ENCODE peak calls at places on chromosomes 6 and 20, in four cellular contexts. One of them, this sample, is unnamed.

GRCh38 chr6:161749576-161749975 is 475.7 kb upstream of the AGPAT4 start:
- DNase-seq in H1: no peak
- DNase-seq in HCT116: no peak
- DNase-seq in K562: no peak
- DNase-seq in this sample: no peak

GRCh38 chr6:30885999-30886896 is 1.9 kb downstream of the DDR1 start:
- DNase-seq in H1: peak; percentile 91
- DNase-seq in HCT116: peak; percentile 83
- DNase-seq in K562: peak; percentile 84
- DNase-seq in this sample: no peak

GRCh38 chr6:6656287-6656686 is 67.8 kb downstream of the LY86 start:
- DNase-seq in H1: no peak
- DNase-seq in HCT116: no peak
- DNase-seq in K562: no peak
- DNase-seq in this sample: no peak

GRCh38 chr6:106442351-106442750 is 81.8 kb downstream of the CRYBG1 start:
- DNase-seq in H1: no peak
- DNase-seq in HCT116: no peak
- DNase-seq in K562: no peak
- DNase-seq in this sample: no peak

GRCh38 chr20:52083627-52084232 is 107.8 kb downstream of the ZFP64 start:
- DNase-seq in H1: peak; percentile 74
- DNase-seq in HCT116: peak; percentile 54
- DNase-seq in K562: peak; percentile 22
- DNase-seq in this sample: no peak

GRCh38 chr6:133456439-133456838 is 215.3 kb downstream of the EYA4 start:
- DNase-seq in H1: no peak
- DNase-seq in HCT116: no peak
- DNase-seq in K562: no peak
- DNase-seq in this sample: no peak

GRCh38 chr20:21020656-21021004 is 85.5 kb downstream of the LINC00237 start:
- DNase-seq in H1: no peak
- DNase-seq in HCT116: no peak
- DNase-seq in K562: no peak
- DNase-seq in this sample: no peak

GRCh38 chr20:32536861-32537656 is 48.1 kb downstream of the NOL4L start:
- DNase-seq in H1: no peak
- DNase-seq in HCT116: no peak
- DNase-seq in K562: peak; percentile 76
- DNase-seq in this sample: no peak

GRCh38 chr6:4889701-4890100 is 113.5 kb downstream of the CDYL start:
- DNase-seq in H1: no peak
- DNase-seq in HCT116: no peak
- DNase-seq in K562: no peak
- DNase-seq in this sample: no peak

GRCh38 chr20:17795449-17796095 is 95.8 kb downstream of the BANF2 start:
- DNase-seq in H1: no peak
- DNase-seq in HCT116: no peak
- DNase-seq in K562: no peak
- DNase-seq in this sample: no peak

GRCh38 chr6:131960371-131961133 is 9.4 kb upstream of the CCN2 start:
- DNase-seq in H1: no peak
- DNase-seq in HCT116: no peak
- DNase-seq in K562: no peak
- DNase-seq in this sample: no peak

GRCh38 chr20:37194616-37195015 is 15.3 kb upstream of the MROH8 start:
- DNase-seq in H1: no peak
- DNase-seq in HCT116: no peak
- DNase-seq in K562: no peak
- DNase-seq in this sample: no peak

GRCh38 chr6:33762713-33763112 is 16.0 kb upstream of the IP6K3 start:
- DNase-seq in H1: no peak
- DNase-seq in HCT116: no peak
- DNase-seq in K562: no peak
- DNase-seq in this sample: no peak

GRCh38 chr6:33761581-33761921 is 14.8 kb upstream of the IP6K3 start:
- DNase-seq in H1: no peak
- DNase-seq in HCT116: no peak
- DNase-seq in K562: no peak
- DNase-seq in this sample: no peak

GRCh38 chr6:33764036-33764435 is 17.3 kb upstream of the IP6K3 start:
- DNase-seq in H1: no peak
- DNase-seq in HCT116: no peak
- DNase-seq in K562: no peak
- DNase-seq in this sample: no peak

GRCh38 chr6:33763483-33763882 is 16.8 kb upstream of the IP6K3 start:
- DNase-seq in H1: no peak
- DNase-seq in HCT116: no peak
- DNase-seq in K562: no peak
- DNase-seq in this sample: no peak

GRCh38 chr6:33761922-33762629 is 15.4 kb upstream of the IP6K3 start:
- DNase-seq in H1: peak; percentile 75
- DNase-seq in HCT116: no peak
- DNase-seq in K562: peak; percentile 87
- DNase-seq in this sample: no peak
- TF ChIP-seq JUND in H1: no peak
- TF ChIP-seq JUND in HCT116: no peak
- TF ChIP-seq JUND in K562: peak; percentile 44
- TF ChIP-seq JUND in this sample: no peak

DNA sequence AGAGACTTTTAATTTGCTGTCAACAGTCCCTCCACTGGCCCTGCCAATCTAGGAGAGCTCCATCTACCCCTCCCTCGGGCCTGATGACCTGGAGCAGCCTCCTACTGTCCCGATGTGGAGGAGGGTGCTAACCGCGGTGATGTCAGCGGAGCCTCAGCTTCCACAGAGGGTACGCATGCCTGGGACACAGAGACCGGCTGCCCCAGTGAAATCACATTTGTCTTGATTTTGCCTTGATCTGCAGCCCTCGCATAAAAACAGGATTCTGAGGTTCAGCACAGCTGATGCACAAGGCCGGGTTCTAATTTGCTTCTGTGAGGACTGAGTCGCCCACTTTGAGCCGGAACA is 77.6 kb downstream of the STK35 start:
- DNase-seq in H1: no peak
- DNase-seq in HCT116: no peak
- DNase-seq in K562: no peak
- DNase-seq in this sample: no peak
- TF ChIP-seq JUND in H1: no peak
- TF ChIP-seq JUND in HCT116: no peak
- TF ChIP-seq JUND in K562: no peak
- TF ChIP-seq JUND in this sample: no peak

DNA sequence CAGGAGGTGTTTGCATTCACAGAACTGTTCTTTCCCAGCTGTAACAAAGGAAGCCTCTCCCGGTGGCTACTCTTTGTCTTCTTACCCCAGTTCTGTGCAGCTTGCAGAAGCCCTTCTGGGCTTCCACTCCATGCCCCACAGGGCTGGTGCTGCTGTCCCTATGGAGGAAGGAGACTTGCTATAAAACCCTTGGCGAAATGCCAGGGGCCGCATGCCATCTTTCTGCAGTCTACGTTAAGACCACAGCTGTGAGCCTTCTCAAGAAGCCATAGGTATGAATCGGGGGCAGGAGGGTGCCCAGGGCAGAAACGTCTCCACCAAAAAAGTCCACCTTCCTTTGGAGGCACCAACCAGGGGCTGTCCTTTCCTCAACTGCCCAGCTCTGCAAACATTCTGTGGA is 60.7 kb downstream of the PRND start:
- DNase-seq in H1: no peak
- DNase-seq in HCT116: no peak
- DNase-seq in K562: no peak
- DNase-seq in this sample: no peak
- TF ChIP-seq JUND in H1: no peak
- TF ChIP-seq JUND in HCT116: no peak
- TF ChIP-seq JUND in K562: no peak
- TF ChIP-seq JUND in this sample: no peak

DNA sequence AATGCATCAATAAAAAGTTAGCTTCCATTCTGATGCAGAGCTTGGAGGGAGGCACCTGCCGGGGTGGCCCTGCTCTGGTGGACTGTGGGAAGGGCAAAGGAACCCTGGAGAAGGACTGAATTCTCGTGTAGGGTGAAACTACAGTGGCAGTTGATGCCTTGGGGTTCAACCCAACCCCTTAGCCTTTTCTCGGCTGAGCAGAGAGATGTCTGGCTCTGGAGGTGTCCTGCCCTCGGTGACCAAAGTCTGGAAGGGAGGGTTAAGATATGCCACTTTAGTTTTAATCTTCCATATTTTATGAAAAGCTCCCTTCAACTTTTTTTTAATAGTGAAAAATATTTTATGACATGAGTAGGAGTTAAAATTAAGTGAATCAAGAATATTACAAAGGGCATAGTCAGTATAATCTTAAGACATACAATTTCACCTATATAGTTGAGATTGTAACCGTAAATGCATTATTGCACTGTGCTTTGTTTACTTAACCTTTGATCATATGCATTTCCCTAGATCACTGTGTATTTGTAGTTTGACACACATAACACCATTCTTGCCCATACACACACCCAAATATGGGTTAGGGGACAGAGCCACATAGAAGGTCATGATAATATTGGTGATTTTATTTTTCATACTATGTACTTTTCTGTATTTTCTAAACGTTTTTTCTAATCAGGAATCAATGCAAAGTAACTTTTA is 179.6 kb downstream of the MCHR2 start:
- DNase-seq in H1: no peak
- DNase-seq in HCT116: no peak
- DNase-seq in K562: no peak
- DNase-seq in this sample: no peak
- TF ChIP-seq JUND in H1: no peak
- TF ChIP-seq JUND in HCT116: no peak
- TF ChIP-seq JUND in K562: no peak
- TF ChIP-seq JUND in this sample: no peak

GRCh38 chr6:111844921-111845320 is 28.3 kb downstream of the FYN start:
- DNase-seq in H1: no peak
- DNase-seq in HCT116: no peak
- DNase-seq in K562: no peak
- DNase-seq in this sample: no peak
- TF ChIP-seq JUND in H1: no peak
- TF ChIP-seq JUND in HCT116: no peak
- TF ChIP-seq JUND in K562: no peak
- TF ChIP-seq JUND in this sample: no peak

GRCh38 chr6:93164781-93165180 is 254.6 kb downstream of the EPHA7 start:
- DNase-seq in H1: no peak
- DNase-seq in HCT116: no peak
- DNase-seq in K562: no peak
- DNase-seq in this sample: no peak
- TF ChIP-seq JUND in H1: no peak
- TF ChIP-seq JUND in HCT116: no peak
- TF ChIP-seq JUND in K562: no peak
- TF ChIP-seq JUND in this sample: no peak

This sample was measured in GM12878.